ENCODE peak calls at places on chromosomes 11 and 22, in eight cellular contexts. One of them, this sample, is unnamed.

GRCh38 chr11:62392944-62393628 is 25.7 kb upstream of the SCGB1A1 start:
- DNase-seq in neural progenitor cell: no peak
- DNase-seq in GM23338: no peak
- DNase-seq in endothelial cell of umbilical vein: no peak
- DNase-seq in DND-41: no peak
- DNase-seq in fibroblast of lung: no peak
- DNase-seq in neuronal stem cell: no peak
- DNase-seq in Karpas-422: peak; percentile 57
- DNase-seq in this sample: peak; percentile 39

GRCh38 chr22:37633082-37633692 is 6.3 kb upstream of the SH3BP1 start:
- DNase-seq in neural progenitor cell: no peak
- DNase-seq in GM23338: no peak
- DNase-seq in endothelial cell of umbilical vein: no peak
- DNase-seq in DND-41: no peak
- DNase-seq in fibroblast of lung: no peak
- DNase-seq in neuronal stem cell: no peak
- DNase-seq in Karpas-422: peak; percentile 66
- DNase-seq in this sample: no peak

GRCh38 chr22:22920910-22921550 is 33.4 kb downstream of the IGLL5 start:
- DNase-seq in neural progenitor cell: no peak
- DNase-seq in GM23338: no peak
- DNase-seq in endothelial cell of umbilical vein: no peak
- DNase-seq in DND-41: no peak
- DNase-seq in fibroblast of lung: no peak
- DNase-seq in neuronal stem cell: no peak
- DNase-seq in Karpas-422: no peak
- DNase-seq in this sample: no peak

GRCh38 chr22:24247564-24248344 is 2.9 kb upstream of the GGT5 start:
- DNase-seq in neural progenitor cell: peak; percentile 89
- DNase-seq in GM23338: peak; percentile 91
- DNase-seq in endothelial cell of umbilical vein: peak; percentile 81
- DNase-seq in DND-41: peak; percentile 42
- DNase-seq in fibroblast of lung: peak; percentile 98
- DNase-seq in neuronal stem cell: peak; percentile 70
- DNase-seq in Karpas-422: peak; percentile 77
- DNase-seq in this sample: peak; percentile 77

GRCh38 chr11:1644601-1645356 is 15.2 kb downstream of the KRTAP5-5 start:
- DNase-seq in neural progenitor cell: no peak
- DNase-seq in GM23338: no peak
- DNase-seq in endothelial cell of umbilical vein: no peak
- DNase-seq in DND-41: no peak
- DNase-seq in fibroblast of lung: no peak
- DNase-seq in neuronal stem cell: no peak
- DNase-seq in Karpas-422: no peak
- DNase-seq in this sample: no peak

GRCh38 chr22:25154686-25154999 is 45.0 kb upstream of the CRYBB3 start:
- DNase-seq in neural progenitor cell: no peak
- DNase-seq in GM23338: no peak
- DNase-seq in endothelial cell of umbilical vein: no peak
- DNase-seq in DND-41: no peak
- DNase-seq in fibroblast of lung: no peak
- DNase-seq in neuronal stem cell: no peak
- DNase-seq in Karpas-422: no peak
- DNase-seq in this sample: no peak

GRCh38 chr11:67354314-67355022 is 1.1 kb upstream of the POLD4 start:
- DNase-seq in neural progenitor cell: peak; percentile 29
- DNase-seq in GM23338: no peak
- DNase-seq in endothelial cell of umbilical vein: peak; percentile 93
- DNase-seq in DND-41: no peak
- DNase-seq in fibroblast of lung: peak; percentile 96
- DNase-seq in neuronal stem cell: no peak
- DNase-seq in Karpas-422: peak; percentile 88
- DNase-seq in this sample: peak; percentile 83

GRCh38 chr11:61860054-61860903 is 31.1 kb downstream of the FADS3 start:
- DNase-seq in neural progenitor cell: no peak
- DNase-seq in GM23338: no peak
- DNase-seq in endothelial cell of umbilical vein: no peak
- DNase-seq in DND-41: no peak
- DNase-seq in fibroblast of lung: peak; percentile 21
- DNase-seq in neuronal stem cell: no peak
- DNase-seq in Karpas-422: no peak
- DNase-seq in this sample: peak; percentile 46

GRCh38 chr11:88050247-88050646 is 125.0 kb downstream of the RAB38 start:
- DNase-seq in neural progenitor cell: no peak
- DNase-seq in GM23338: no peak
- DNase-seq in endothelial cell of umbilical vein: no peak
- DNase-seq in DND-41: no peak
- DNase-seq in fibroblast of lung: no peak
- DNase-seq in neuronal stem cell: no peak
- DNase-seq in Karpas-422: no peak
- DNase-seq in this sample: no peak

GRCh38 chr11:76918941-76919386 is 58.2 kb downstream of the ACER3 start:
- DNase-seq in neural progenitor cell: peak; percentile 65
- DNase-seq in GM23338: peak; percentile 73
- DNase-seq in endothelial cell of umbilical vein: peak; percentile 73
- DNase-seq in DND-41: peak; percentile 22
- DNase-seq in fibroblast of lung: peak; percentile 78
- DNase-seq in neuronal stem cell: peak; percentile 18
- DNase-seq in Karpas-422: peak; percentile 73
- DNase-seq in this sample: peak; percentile 10

GRCh38 chr11:534197-534591 is 1.2 kb downstream of the HRAS start:
- DNase-seq in neural progenitor cell: no peak
- DNase-seq in GM23338: no peak
- DNase-seq in endothelial cell of umbilical vein: no peak
- DNase-seq in DND-41: no peak
- DNase-seq in fibroblast of lung: no peak
- DNase-seq in neuronal stem cell: no peak
- DNase-seq in Karpas-422: no peak
- DNase-seq in this sample: no peak

GRCh38 chr11:111541209-111542061 is 915 bp downstream of the LAYN start:
- DNase-seq in neural progenitor cell: peak; percentile 52
- DNase-seq in GM23338: peak; percentile 78
- DNase-seq in endothelial cell of umbilical vein: peak; percentile 30
- DNase-seq in DND-41: no peak
- DNase-seq in fibroblast of lung: peak; percentile 51
- DNase-seq in neuronal stem cell: peak; percentile 9
- DNase-seq in Karpas-422: no peak
- DNase-seq in this sample: no peak

GRCh38 chr11:121180183-121180582 is 79.1 kb downstream of the TECTA start:
- DNase-seq in neural progenitor cell: no peak
- DNase-seq in GM23338: no peak
- DNase-seq in endothelial cell of umbilical vein: no peak
- DNase-seq in DND-41: no peak
- DNase-seq in fibroblast of lung: no peak
- DNase-seq in neuronal stem cell: no peak
- DNase-seq in Karpas-422: no peak
- DNase-seq in this sample: no peak

GRCh38 chr11:47189100-47189834 is 3.0 kb upstream of the PACSIN3 start:
- DNase-seq in neural progenitor cell: no peak
- DNase-seq in GM23338: no peak
- DNase-seq in endothelial cell of umbilical vein: no peak
- DNase-seq in DND-41: no peak
- DNase-seq in fibroblast of lung: peak; percentile 54
- DNase-seq in neuronal stem cell: no peak
- DNase-seq in Karpas-422: no peak
- DNase-seq in this sample: peak; percentile 70

GRCh38 chr22:26430600-26430999 is 1.5 kb downstream of the ASPHD2 start:
- DNase-seq in neural progenitor cell: no peak
- DNase-seq in GM23338: no peak
- DNase-seq in endothelial cell of umbilical vein: peak; percentile 10
- DNase-seq in DND-41: no peak
- DNase-seq in fibroblast of lung: no peak
- DNase-seq in neuronal stem cell: no peak
- DNase-seq in Karpas-422: peak; percentile 74
- DNase-seq in this sample: no peak

GRCh38 chr11:78370406-78371172 is 47.0 kb downstream of the GAB2 start:
- DNase-seq in neural progenitor cell: no peak
- DNase-seq in GM23338: no peak
- DNase-seq in endothelial cell of umbilical vein: peak; percentile 58
- DNase-seq in DND-41: no peak
- DNase-seq in fibroblast of lung: peak; percentile 14
- DNase-seq in neuronal stem cell: no peak
- DNase-seq in Karpas-422: no peak
- DNase-seq in this sample: peak; percentile 22

GRCh38 chr22:25728064-25728463 is 13.9 kb upstream of the MYO18B start:
- DNase-seq in neural progenitor cell: no peak
- DNase-seq in GM23338: no peak
- DNase-seq in endothelial cell of umbilical vein: no peak
- DNase-seq in DND-41: no peak
- DNase-seq in fibroblast of lung: no peak
- DNase-seq in neuronal stem cell: no peak
- DNase-seq in Karpas-422: no peak
- DNase-seq in this sample: no peak

GRCh38 chr22:38078046-38078840 is 5.7 kb downstream of the SLC16A8 start:
- DNase-seq in neural progenitor cell: no peak
- DNase-seq in GM23338: no peak
- DNase-seq in endothelial cell of umbilical vein: no peak
- DNase-seq in DND-41: no peak
- DNase-seq in fibroblast of lung: no peak
- DNase-seq in neuronal stem cell: no peak
- DNase-seq in Karpas-422: no peak
- DNase-seq in this sample: no peak

GRCh38 chr11:134476435-134477021 is 64.5 kb upstream of the B3GAT1 start:
- DNase-seq in neural progenitor cell: peak; percentile 87
- DNase-seq in GM23338: peak; percentile 88
- DNase-seq in endothelial cell of umbilical vein: no peak
- DNase-seq in DND-41: peak; percentile 44
- DNase-seq in fibroblast of lung: no peak
- DNase-seq in neuronal stem cell: peak; percentile 62
- DNase-seq in Karpas-422: no peak
- DNase-seq in this sample: no peak

GRCh38 chr11:75673977-75674582 is 5.2 kb upstream of the MAP6 start:
- DNase-seq in neural progenitor cell: no peak
- DNase-seq in GM23338: peak; percentile 16
- DNase-seq in endothelial cell of umbilical vein: peak; percentile 42
- DNase-seq in DND-41: peak; percentile 18
- DNase-seq in fibroblast of lung: peak; percentile 42
- DNase-seq in neuronal stem cell: no peak
- DNase-seq in Karpas-422: peak; percentile 82
- DNase-seq in this sample: peak; percentile 51

GRCh38 chr11:124551189-124551588 is 7.7 kb upstream of the OR8B12 start:
- DNase-seq in neural progenitor cell: no peak
- DNase-seq in GM23338: peak; percentile 52
- DNase-seq in endothelial cell of umbilical vein: no peak
- DNase-seq in DND-41: no peak
- DNase-seq in fibroblast of lung: no peak
- DNase-seq in neuronal stem cell: no peak
- DNase-seq in Karpas-422: no peak
- DNase-seq in this sample: no peak

GRCh38 chr11:36427079-36427478 is 83.0 kb downstream of the TRAF6 start:
- DNase-seq in neural progenitor cell: no peak
- DNase-seq in GM23338: no peak
- DNase-seq in endothelial cell of umbilical vein: no peak
- DNase-seq in DND-41: no peak
- DNase-seq in fibroblast of lung: peak; percentile 58
- DNase-seq in neuronal stem cell: no peak
- DNase-seq in Karpas-422: no peak
- DNase-seq in this sample: no peak
- H2AFZ ChIP-seq in neural progenitor cell: no peak overlapping the region
- H2AFZ ChIP-seq in GM23338: no peak overlapping the region
- H2AFZ ChIP-seq in endothelial cell of umbilical vein: no peak overlapping the region
- H2AFZ ChIP-seq in DND-41: no peak overlapping the region
- H2AFZ ChIP-seq in fibroblast of lung: no peak overlapping the region
- H2AFZ ChIP-seq in neuronal stem cell: no peak overlapping the region
- H2AFZ ChIP-seq in Karpas-422: no peak overlapping the region
- H2AFZ ChIP-seq in this sample: no peak overlapping the region

DNA sequence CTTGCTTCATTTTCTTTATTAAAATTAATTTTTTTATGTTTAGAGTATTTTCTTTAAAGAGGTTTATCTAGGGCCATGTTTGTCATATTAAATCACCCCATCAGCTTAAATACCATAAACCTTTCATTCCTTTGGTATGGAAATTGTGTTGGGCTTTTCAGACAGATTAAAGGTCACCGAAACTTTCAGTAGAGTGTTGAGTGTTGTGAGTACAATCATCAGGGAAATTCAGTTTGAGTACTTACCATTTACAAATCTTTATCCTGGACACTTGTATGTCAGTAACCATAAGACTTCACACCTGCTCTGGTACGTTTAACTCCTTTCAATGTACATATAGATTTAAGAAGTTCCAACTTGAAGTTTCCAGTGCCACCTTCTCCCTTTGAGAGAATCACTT is 12.0 kb downstream of the PRMT3 start:
- DNase-seq in neural progenitor cell: no peak
- DNase-seq in GM23338: no peak
- DNase-seq in endothelial cell of umbilical vein: no peak
- DNase-seq in DND-41: no peak
- DNase-seq in fibroblast of lung: no peak
- DNase-seq in neuronal stem cell: no peak
- DNase-seq in Karpas-422: no peak
- DNase-seq in this sample: no peak
- H3K36me3 ChIP-seq in neural progenitor cell: peaks cover 10% of the 10 kb centered on the region
- H3K36me3 ChIP-seq in GM23338: peaks cover 8% of the 10 kb centered on the region
- H3K36me3 ChIP-seq in endothelial cell of umbilical vein: no peaks in the 10 kb centered on the region
- H3K36me3 ChIP-seq in DND-41: peaks cover 80% of the 10 kb centered on the region
- H3K36me3 ChIP-seq in fibroblast of lung: no peaks in the 10 kb centered on the region
- H3K36me3 ChIP-seq in neuronal stem cell: peaks cover 74% of the 10 kb centered on the region
- H3K36me3 ChIP-seq in Karpas-422: peaks cover 67% of the 10 kb centered on the region
- H3K36me3 ChIP-seq in this sample: peaks cover 11% of the 10 kb centered on the region

GRCh38 chr11:66126808-66127555 is 56.9 kb downstream of the PACS1 start:
- DNase-seq in neural progenitor cell: no peak
- DNase-seq in GM23338: peak; percentile 63
- DNase-seq in endothelial cell of umbilical vein: peak; percentile 76
- DNase-seq in DND-41: peak; percentile 9
- DNase-seq in fibroblast of lung: peak; percentile 47
- DNase-seq in neuronal stem cell: no peak
- DNase-seq in Karpas-422: peak; percentile 87
- DNase-seq in this sample: peak; percentile 51
- H2AFZ ChIP-seq in neural progenitor cell: no peak overlapping the region
- H2AFZ ChIP-seq in GM23338: peak overlapping the region; percentile 49
- H2AFZ ChIP-seq in endothelial cell of umbilical vein: peak overlapping the region; percentile 81
- H2AFZ ChIP-seq in DND-41: no peak overlapping the region
- H2AFZ ChIP-seq in fibroblast of lung: peak overlapping the region; percentile 82
- H2AFZ ChIP-seq in neuronal stem cell: peak overlapping the region; percentile 65
- H2AFZ ChIP-seq in Karpas-422: peak overlapping the region; percentile 8
- H2AFZ ChIP-seq in this sample: no peak overlapping the region

GRCh38 chr11:35177370-35177769 is 38.4 kb downstream of the CD44 start:
- DNase-seq in neural progenitor cell: no peak
- DNase-seq in GM23338: no peak
- DNase-seq in endothelial cell of umbilical vein: no peak
- DNase-seq in DND-41: no peak
- DNase-seq in fibroblast of lung: peak; percentile 59
- DNase-seq in neuronal stem cell: no peak
- DNase-seq in Karpas-422: no peak
- DNase-seq in this sample: no peak

GRCh38 chr11:35180311-35181233 is 41.6 kb downstream of the CD44 start:
- DNase-seq in neural progenitor cell: peak; percentile 20
- DNase-seq in GM23338: peak; percentile 35
- DNase-seq in endothelial cell of umbilical vein: no peak
- DNase-seq in DND-41: no peak
- DNase-seq in fibroblast of lung: no peak
- DNase-seq in neuronal stem cell: no peak
- DNase-seq in Karpas-422: no peak
- DNase-seq in this sample: no peak

GRCh38 chr11:35179466-35180135 is 40.6 kb downstream of the CD44 start:
- DNase-seq in neural progenitor cell: no peak
- DNase-seq in GM23338: no peak
- DNase-seq in endothelial cell of umbilical vein: no peak
- DNase-seq in DND-41: no peak
- DNase-seq in fibroblast of lung: no peak
- DNase-seq in neuronal stem cell: no peak
- DNase-seq in Karpas-422: no peak
- DNase-seq in this sample: no peak

GRCh38 chr11:35178067-35178805 is 39.3 kb downstream of the CD44 start:
- DNase-seq in neural progenitor cell: no peak
- DNase-seq in GM23338: no peak
- DNase-seq in endothelial cell of umbilical vein: no peak
- DNase-seq in DND-41: no peak
- DNase-seq in fibroblast of lung: no peak
- DNase-seq in neuronal stem cell: no peak
- DNase-seq in Karpas-422: no peak
- DNase-seq in this sample: no peak

GRCh38 chr11:35178862-35179261 is 39.9 kb downstream of the CD44 start:
- DNase-seq in neural progenitor cell: no peak
- DNase-seq in GM23338: no peak
- DNase-seq in endothelial cell of umbilical vein: no peak
- DNase-seq in DND-41: no peak
- DNase-seq in fibroblast of lung: no peak
- DNase-seq in neuronal stem cell: no peak
- DNase-seq in Karpas-422: no peak
- DNase-seq in this sample: no peak
- H3K36me3 ChIP-seq in neural progenitor cell: no peaks in the 10 kb centered on the region
- H3K36me3 ChIP-seq in GM23338: no peaks in the 10 kb centered on the region
- H3K36me3 ChIP-seq in endothelial cell of umbilical vein: no peaks in the 10 kb centered on the region
- H3K36me3 ChIP-seq in DND-41: peaks cover 58% of the 10 kb centered on the region
- H3K36me3 ChIP-seq in fibroblast of lung: peaks cover 26% of the 10 kb centered on the region
- H3K36me3 ChIP-seq in neuronal stem cell: no peaks in the 10 kb centered on the region
- H3K36me3 ChIP-seq in Karpas-422: no peaks in the 10 kb centered on the region
- H3K36me3 ChIP-seq in this sample: peaks cover 79% of the 10 kb centered on the region

This sample was measured in PC-9.